ENCODE peak calls at places on chromosomes 5 and 9, in nine cellular contexts. L, M, Q, Y, G, T, U, C and K are unnamed samples.

GRCh38 chr5:115460476-115460875 is 84.1 kb downstream of the FEM1C start:
- DNase-seq in L (no peak), M (peak), Q (no peak), Y (no peak), G (no peak), T (no peak), U (no peak), C (no peak), K (no peak)

GRCh38 chr5:14675865-14676300 is 11.4 kb downstream of the OTULIN start:
- DNase-seq in L (no peak), M (no peak), Q (no peak), Y (no peak), G (no peak), T (no peak), U (no peak), C (no peak), K (no peak)

GRCh38 chr5:179801304-179802206 is 5.1 kb downstream of the MGAT4B start:
- DNase-seq in L (no peak), M (peak), Q (peak), Y (peak), G (peak), T (peak), U (peak), C (peak), K (peak)

GRCh38 chr5:815449-815848 is 30.9 kb upstream of the ZDHHC11B start:
- DNase-seq in L (no peak), M (no peak), Q (no peak), Y (no peak), G (no peak), T (no peak), U (no peak), C (no peak), K (no peak)

GRCh38 chr9:126160067-126160853 is 166.4 kb upstream of the MVB12B start:
- DNase-seq in L (no peak), M (no peak), Q (no peak), Y (no peak), G (no peak), T (no peak), U (no peak), C (no peak), K (no peak)

GRCh38 chr9:131943397-131943796 is 136.3 kb downstream of the MED27 start:
- DNase-seq in L (no peak), M (no peak), Q (no peak), Y (no peak), G (no peak), T (peak), U (no peak), C (no peak), K (no peak)

GRCh38 chr5:107997338-107997979 is 326.7 kb upstream of the EFNA5 start:
- DNase-seq in L (no peak), M (no peak), Q (no peak), Y (no peak), G (no peak), T (no peak), U (no peak), C (peak), K (no peak)

GRCh38 chr9:96691326-96691725 is 36.2 kb upstream of the PRXL2C start:
- DNase-seq in L (no peak), M (no peak), Q (no peak), Y (no peak), G (no peak), T (no peak), U (no peak), C (no peak), K (no peak)

GRCh38 chr5:56050566-56051292 is 56.0 kb upstream of the IL6ST start:
- DNase-seq in L (no peak), M (no peak), Q (no peak), Y (no peak), G (no peak), T (no peak), U (no peak), C (no peak), K (no peak)

GRCh38 chr5:142753114-142753764 is 16.9 kb upstream of the ARHGAP26 start:
- DNase-seq in L (no peak), M (peak), Q (no peak), Y (no peak), G (no peak), T (no peak), U (no peak), C (no peak), K (no peak)

GRCh38 chr5:143676794-143677193 is 135.2 kb upstream of the HMHB1 start:
- DNase-seq in L (no peak), M (no peak), Q (no peak), Y (no peak), G (no peak), T (no peak), U (no peak), C (no peak), K (no peak)

GRCh38 chr5:35884125-35884788 is 27.6 kb downstream of the IL7R start:
- DNase-seq in L (no peak), M (peak), Q (no peak), Y (no peak), G (no peak), T (no peak), U (no peak), C (no peak), K (no peak)

GRCh38 chr5:32805966-32806626 is 95.0 kb downstream of the NPR3 start:
- DNase-seq in L (no peak), M (peak), Q (no peak), Y (no peak), G (no peak), T (no peak), U (no peak), C (no peak), K (no peak)

GRCh38 chr5:159605585-159605984 is 275.3 kb upstream of the IL12B start:
- DNase-seq in L (no peak), M (peak), Q (no peak), Y (no peak), G (no peak), T (no peak), U (no peak), C (no peak), K (no peak)

GRCh38 chr9:129282308-129283211 is 104.5 kb upstream of the IER5L start:
- DNase-seq in L (no peak), M (no peak), Q (peak), Y (no peak), G (no peak), T (no peak), U (peak), C (no peak), K (no peak)

GRCh38 chr9:127566351-127567001 is 45.6 kb upstream of the STXBP1 start:
- DNase-seq in L (no peak), M (no peak), Q (no peak), Y (no peak), G (no peak), T (no peak), U (no peak), C (no peak), K (no peak)

GRCh38 chr5:138230981-138231589 is 18.0 kb upstream of the CDC23 start:
- DNase-seq in L (no peak), M (peak), Q (no peak), Y (no peak), G (no peak), T (no peak), U (no peak), C (no peak), K (no peak)

GRCh38 chr9:74218374-74219063 is 278.6 kb upstream of the RORB start:
- DNase-seq in L (no peak), M (no peak), Q (no peak), Y (no peak), G (no peak), T (no peak), U (no peak), C (no peak), K (no peak)

GRCh38 chr9:104090578-104090977 is 3.5 kb upstream of the SMC2 start:
- DNase-seq in L (no peak), M (no peak), Q (no peak), Y (no peak), G (no peak), T (no peak), U (no peak), C (no peak), K (no peak)

GRCh38 chr5:169637856-169638190 is 748 bp downstream of the DOCK2 start:
- DNase-seq in L (no peak), M (no peak), Q (no peak), Y (no peak), G (peak), T (no peak), U (no peak), C (no peak), K (peak)

GRCh38 chr5:94849821-94850736 is 231.6 kb downstream of the SLF1 start:
- DNase-seq in L (no peak), M (peak), Q (peak), Y (peak), G (peak), T (peak), U (peak), C (peak), K (peak)

GRCh38 chr5:81171769-81172168 is 61.4 kb upstream of the CKMT2 start:
- DNase-seq in L (no peak), M (no peak), Q (no peak), Y (no peak), G (no peak), T (no peak), U (no peak), C (no peak), K (no peak)

GRCh38 chr9:107750741-107751521 is 261.4 kb upstream of the KLF4 start:
- DNase-seq in L (peak), M (peak), Q (no peak), Y (no peak), G (no peak), T (peak), U (no peak), C (no peak), K (no peak)

GRCh38 chr5:5192681-5193080 is 52.6 kb downstream of the ADAMTS16 start:
- DNase-seq in L (no peak), M (no peak), Q (no peak), Y (no peak), G (no peak), T (no peak), U (no peak), C (no peak), K (no peak)

GRCh38 chr5:169354263-169354662 is 53.3 kb upstream of the SLIT3 start:
- DNase-seq in L (no peak), M (peak), Q (no peak), Y (no peak), G (no peak), T (no peak), U (no peak), C (no peak), K (no peak)

GRCh38 chr5:55593115-55593472 is 58.3 kb upstream of the PLPP1 start:
- DNase-seq in L (no peak), M (no peak), Q (no peak), Y (no peak), G (no peak), T (peak), U (peak), C (no peak), K (no peak)

GRCh38 chr5:126043684-126044083 is 379.5 kb upstream of the GRAMD2B start:
- DNase-seq in L (no peak), M (peak), Q (no peak), Y (no peak), G (no peak), T (no peak), U (no peak), C (no peak), K (no peak)

GRCh38 chr5:89229331-89230070 is 346.5 kb upstream of the MEF2C start:
- DNase-seq in L (no peak), M (no peak), Q (no peak), Y (no peak), G (no peak), T (no peak), U (no peak), C (no peak), K (no peak)

GRCh38 chr5:98308231-98308630 is 465.2 kb upstream of the RGMB start:
- DNase-seq in L (no peak), M (no peak), Q (no peak), Y (no peak), G (no peak), T (no peak), U (no peak), C (no peak), K (no peak)

GRCh38 chr9:17318821-17319320 is 184.0 kb downstream of the CNTLN start:
- DNase-seq in L (no peak), M (no peak), Q (no peak), Y (no peak), G (no peak), T (no peak), U (no peak), C (no peak), K (no peak)

GRCh38 chr5:168413062-168413461 is 73.2 kb upstream of the RARS1 start:
- DNase-seq in L (no peak), M (no peak), Q (no peak), Y (no peak), G (no peak), T (no peak), U (no peak), C (no peak), K (no peak)